ENCODE peak calls at places on chromosome 3, in eight cellular contexts. C, I, J, S, H, Y, U and F are unnamed samples.

GRCh38 chr3:117003501-117003900 is 293.9 kb downstream of the TUSC7 start:
- DNase-seq in I (no peak), J (no peak), H (no peak), S (no peak), C (no peak), U (peak), Y (no peak), F (no peak)

GRCh38 chr3:185423178-185423577 is 60.2 kb downstream of the MAP3K13 start:
- DNase-seq in C (no peak), U (no peak), I (no peak), Y (no peak), H (peak), S (no peak), J (no peak), F (no peak)

GRCh38 chr3:65871305-65872141 is 167.2 kb downstream of the MAGI1 start:
- DNase-seq in U (no peak), J (peak), Y (no peak), S (no peak), H (no peak), I (no peak), C (no peak), F (no peak)

GRCh38 chr3:123026551-123027291 is 842 bp downstream of the SEMA5B start:
- DNase-seq in Y (peak), J (no peak), I (peak), U (no peak), S (no peak), H (no peak), C (no peak), F (no peak)

GRCh38 chr3:161694682-161695586 is 198.3 kb downstream of the OTOL1 start:
- DNase-seq in I (no peak), C (no peak), U (no peak), Y (no peak), S (no peak), H (no peak), J (no peak), F (no peak)

GRCh38 chr3:156211583-156211982 is 91.2 kb downstream of the KCNAB1 start:
- DNase-seq in H (no peak), C (no peak), I (no peak), Y (no peak), S (no peak), U (no peak), J (no peak), F (no peak)

GRCh38 chr3:48411606-48412374 is 18.1 kb downstream of the PLXNB1 start:
- DNase-seq in H (no peak), Y (no peak), U (no peak), S (no peak), I (no peak), C (no peak), J (no peak), F (no peak)

GRCh38 chr3:168752339-168752738 is 656.6 kb upstream of the GOLIM4 start:
- DNase-seq in J (no peak), I (no peak), H (no peak), C (no peak), S (no peak), U (no peak), Y (no peak), F (no peak)

GRCh38 chr3:74301058-74301457 is 313.4 kb downstream of the CNTN3 start:
- DNase-seq in C (no peak), S (no peak), Y (no peak), H (no peak), I (no peak), U (no peak), J (no peak), F (no peak)

GRCh38 chr3:171005648-171006047 is 20.9 kb downstream of the SLC2A2 start:
- DNase-seq in J (no peak), Y (no peak), H (no peak), S (no peak), C (no peak), I (no peak), U (no peak), F (no peak)

GRCh38 chr3:45425237-45425933 is 37.0 kb downstream of the LARS2 start:
- DNase-seq in I (no peak), Y (no peak), J (no peak), U (no peak), C (no peak), H (no peak), S (no peak), F (no peak)

GRCh38 chr3:142645236-142645793 is 49.1 kb downstream of the PLS1 start:
- DNase-seq in S (no peak), H (peak), C (no peak), I (no peak), J (no peak), Y (no peak), U (peak), F (no peak)

GRCh38 chr3:79306939-79307590 is 460.7 kb downstream of the ROBO1 start:
- DNase-seq in S (no peak), Y (no peak), U (no peak), I (no peak), J (no peak), H (no peak), C (no peak), F (no peak)

GRCh38 chr3:114745322-114746240 is 401.5 kb downstream of the ZBTB20 start:
- DNase-seq in S (no peak), I (no peak), J (no peak), H (peak), U (no peak), Y (no peak), C (no peak), F (no peak)

GRCh38 chr3:153158184-153158583 is 3.8 kb upstream of the RAP2B start:
- DNase-seq in I (no peak), H (no peak), S (no peak), U (no peak), Y (no peak), C (no peak), J (no peak), F (no peak)

GRCh38 chr3:54963621-54964020 is 35.8 kb upstream of the LRTM1 start:
- DNase-seq in Y (no peak), C (no peak), H (no peak), S (no peak), J (no peak), I (no peak), U (no peak), F (no peak)

GRCh38 chr3:160564205-160564922 is 1.0 kb downstream of the KPNA4 start:
- DNase-seq in Y (peak), U (peak), C (no peak), S (peak), J (no peak), H (peak), I (no peak), F (no peak)

GRCh38 chr3:112752092-112752512 is 94.6 kb downstream of the CD200R1L start:
- DNase-seq in H (peak), Y (no peak), U (no peak), I (no peak), C (no peak), J (no peak), S (no peak), F (no peak)

GRCh38 chr3:124149774-124150173 is 157.8 kb upstream of the ROPN1 start:
- DNase-seq in J (no peak), S (no peak), H (no peak), U (no peak), C (no peak), I (no peak), Y (no peak), F (no peak)

GRCh38 chr3:97994328-97994945 is 22.2 kb upstream of the RIOX2 start:
- DNase-seq in C (no peak), U (no peak), Y (no peak), S (no peak), H (no peak), I (no peak), J (no peak), F (no peak)

GRCh38 chr3:97009427-97010019 is 195.1 kb downstream of the EPHA6 start:
- DNase-seq in J (no peak), Y (no peak), S (no peak), C (no peak), I (no peak), U (no peak), H (no peak), F (no peak)

GRCh38 chr3:129604942-129605592 is 1.4 kb downstream of the PLXND1 start:
- DNase-seq in Y (no peak), H (no peak), S (no peak), J (no peak), U (no peak), I (no peak), C (no peak), F (no peak)

GRCh38 chr3:74599564-74599963 is 14.9 kb downstream of the CNTN3 start:
- DNase-seq in Y (no peak), S (no peak), J (no peak), U (no peak), H (no peak), I (no peak), C (no peak), F (no peak)

GRCh38 chr3:72227536-72228070 is 442.7 kb upstream of the PROK2 start:
- DNase-seq in J (no peak), S (no peak), H (no peak), I (no peak), Y (no peak), U (no peak), C (no peak), F (no peak)

GRCh38 chr3:72123908-72124441 is 339.0 kb upstream of the PROK2 start:
- DNase-seq in H (peak), Y (peak), S (no peak), U (peak), I (peak), J (peak), C (no peak), F (no peak)

GRCh38 chr3:11803977-11804903 is 42.4 kb downstream of the TAMM41 start:
- DNase-seq in H (peak), C (no peak), I (peak), U (peak), J (no peak), S (no peak), Y (peak), F (peak)

GRCh38 chr3:45635475-45636256 is 41.1 kb downstream of the LIMD1 start:
- DNase-seq in Y (no peak), J (no peak), S (no peak), C (no peak), I (no peak), H (peak), U (no peak), F (no peak)

GRCh38 chr3:186107148-186108105 is 1.5 kb downstream of the ETV5 start:
- DNase-seq in J (no peak), I (peak), Y (peak), C (no peak), S (no peak), H (peak), U (peak), F (peak)

GRCh38 chr3:34780973-34781372 is 858.4 kb upstream of the ARPP21 start:
- DNase-seq in J (no peak), H (no peak), Y (no peak), U (no peak), C (no peak), I (no peak), S (no peak), F (no peak)

GRCh38 chr3:58434511-58434910 is 879 bp upstream of the PDHB start:
- DNase-seq in Y (no peak), C (no peak), S (no peak), J (no peak), H (no peak), I (no peak), U (no peak), F (no peak)

GRCh38 chr3:140931016-140931454 is 10.6 kb upstream of the SLC25A36 start:
- DNase-seq in J (no peak), H (no peak), Y (no peak), U (no peak), S (no peak), C (no peak), I (no peak), F (no peak)

GRCh38 chr3:58491506-58492384 is at the start of gene KCTD6:
- DNase-seq in Y (peak), S (peak), C (peak), U (peak), I (peak), H (peak), J (peak), F (peak)

GRCh38 chr3:111594205-111594604 is 941 bp downstream of the ZBED2 start:
- DNase-seq in S (no peak), U (no peak), C (no peak), H (peak), J (no peak), I (no peak), Y (no peak), F (no peak)

GRCh38 chr3:39569095-39569494 is 101.6 kb downstream of the MOBP start:
- DNase-seq in Y (no peak), I (no peak), S (no peak), U (no peak), H (no peak), C (no peak), J (no peak), F (no peak)

GRCh38 chr3:189563841-189564563 is 67.2 kb upstream of the TP63 start:
- DNase-seq in U (no peak), H (peak), I (peak), J (peak), C (no peak), S (no peak), Y (no peak), F (no peak)